ENCODE peak calls at places on chromosomes 4 and X, in five cellular contexts. N is IMR-90; C is NT2/D1; Z is heart left ventricle; T is effector memory CD4-positive, alpha-beta T cell. E is an unnamed sample. For H3K4me1, the result is how much of the 10 kb centered on the place peaks cover.

GRCh38 chr4:106551724-106552123 is 183.1 kb upstream of the GIMD1 start:
- DNase-seq in N (no peak), C (no peak), Z (no peak), T (no peak), E (no peak)

GRCh38 chrX:125883169-125883568 is 282.9 kb downstream of the DCAF12L2 start:
- DNase-seq in N (no peak), C (no peak), Z (no peak), T (no peak), E (no peak)

GRCh38 chr4:85807247-85807915 is 332.4 kb downstream of the ARHGAP24 start:
- DNase-seq in N (no peak), C (no peak), Z (peak), T (no peak), E (no peak)

GRCh38 chr4:139460565-139460964 is 6.6 kb downstream of the RAB33B start:
- DNase-seq in N (no peak), C (no peak), Z (no peak), T (no peak), E (peak)

GRCh38 chrX:80841259-80841658 is 31.6 kb upstream of the BRWD3 start:
- DNase-seq in N (no peak), C (no peak), Z (no peak), T (no peak), E (no peak)

GRCh38 chrX:49040376-49040955 is 2.7 kb downstream of the TFE3 start:
- DNase-seq in N (peak), C (no peak), Z (no peak), T (no peak), E (no peak)

GRCh38 chr4:153310793-153311192 is 33.7 kb upstream of the MND1 start:
- DNase-seq in N (no peak), C (no peak), Z (no peak), T (no peak), E (no peak)

GRCh38 chrX:105331244-105331643 is 110.8 kb upstream of the TEX13A start:
- DNase-seq in N (peak), C (no peak), Z (no peak), T (no peak), E (no peak)

GRCh38 chr4:152146244-152146643 is 385.4 kb upstream of the GATB start:
- DNase-seq in N (no peak), C (no peak), Z (no peak), T (no peak), E (no peak)

GRCh38 chrX:153626863-153627674 is 19.9 kb upstream of the DUSP9 start:
- DNase-seq in N (no peak), C (no peak), Z (no peak), T (no peak), E (no peak)

DNA sequence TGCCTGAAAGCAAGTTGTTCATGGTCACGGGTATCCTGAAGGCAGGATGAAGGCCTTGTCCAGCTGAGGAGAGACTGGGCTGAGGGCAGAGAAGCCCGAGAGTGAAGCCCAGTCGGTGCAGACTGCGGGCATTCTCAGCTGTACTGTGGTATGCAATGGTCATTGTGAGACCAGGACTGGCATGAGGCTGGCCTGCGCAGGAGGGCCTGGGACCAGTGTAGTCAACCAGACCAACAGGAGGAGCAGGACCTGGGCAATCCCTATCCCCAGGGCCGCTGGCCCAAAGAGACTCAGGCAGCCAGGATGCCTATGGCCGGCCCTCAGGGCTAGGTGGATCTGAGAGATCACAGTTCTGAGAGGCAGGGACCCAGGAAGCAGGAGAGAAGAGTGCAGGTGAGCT is 81.6 kb downstream of the NYX start:
- DNase-seq in N (no peak), C (no peak), Z (no peak), T (no peak), E (no peak)
- H3K4me1 ChIP-seq in N (under half), C (under half), Z (under half), T (under half), E (under half)

GRCh38 chr4:57109847-57110634 is at the start of gene IGFBP7:
- DNase-seq in N (no peak), C (no peak), Z (peak), T (no peak), E (peak)
- H3K4me1 ChIP-seq in N (under half), C (under half), Z (half or more), T (under half), E (under half)

GRCh38 chr4:118279920-118280432 is 72.8 kb downstream of the PRSS12 start:
- DNase-seq in N (no peak), C (no peak), Z (no peak), T (no peak), E (no peak)

GRCh38 chr4:118278473-118279274 is 74.1 kb downstream of the PRSS12 start:
- DNase-seq in N (peak), C (peak), Z (peak), T (peak), E (peak)

GRCh38 chr4:118280501-118281218 is 72.1 kb downstream of the PRSS12 start:
- DNase-seq in N (peak), C (peak), Z (peak), T (peak), E (peak)

GRCh38 chr4:118277243-118277642 is 75.6 kb downstream of the PRSS12 start:
- DNase-seq in N (no peak), C (no peak), Z (no peak), T (no peak), E (no peak)

DNA sequence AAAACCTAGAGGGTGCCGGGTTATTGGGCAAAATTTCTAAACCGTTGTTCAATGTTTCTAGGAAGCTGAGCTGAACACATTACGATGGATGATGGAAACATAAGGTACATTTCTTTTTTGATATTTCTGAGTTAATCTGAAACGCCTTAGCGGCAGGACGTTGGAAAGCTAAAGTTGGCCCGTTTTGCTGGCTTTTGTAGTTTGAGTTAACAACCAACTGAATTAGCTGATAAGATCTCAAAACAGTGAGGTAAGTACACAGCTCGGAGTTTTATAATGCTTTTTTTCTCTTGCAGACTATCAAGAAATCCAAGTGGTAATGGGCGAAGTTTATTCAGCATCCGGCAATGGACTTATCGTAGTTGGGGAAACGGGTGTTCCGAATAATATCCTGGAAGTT is 73.5 kb downstream of the PRSS12 start:
- DNase-seq in N (no peak), C (no peak), Z (no peak), T (no peak), E (no peak)
- H3K4me1 ChIP-seq in N (under half), C (under half), Z (under half), T (under half), E (under half)

GRCh38 chr4:107600993-107601392 is 119.0 kb downstream of the PAPSS1 start:
- DNase-seq in N (no peak), C (no peak), Z (no peak), T (no peak), E (no peak)
- H3K4me1 ChIP-seq in N (under half), C (under half), Z (under half), T (under half), E (under half)

DNA sequence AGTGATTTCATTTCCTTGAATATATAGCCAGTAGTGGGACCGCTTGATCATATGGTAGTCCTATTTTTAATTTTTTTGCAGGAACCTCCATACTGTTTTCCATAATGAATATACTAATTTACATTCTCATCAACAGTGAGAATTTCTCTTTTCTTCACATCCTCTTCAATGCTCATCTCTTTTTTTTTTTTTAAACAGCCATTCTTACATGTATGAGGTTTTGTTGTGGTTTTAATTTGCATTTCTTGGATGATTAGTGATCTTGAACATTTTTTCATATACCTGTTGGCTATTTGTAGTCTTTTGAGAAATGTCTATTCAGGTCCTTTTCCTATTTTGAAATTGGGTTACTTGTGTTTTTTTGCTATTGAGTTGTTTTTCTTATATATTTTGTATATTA is 67.0 kb downstream of the RAPGEF2 start:
- DNase-seq in N (no peak), C (no peak), Z (no peak), T (no peak), E (no peak)
- H3K4me1 ChIP-seq in N (under half), C (under half), Z (half or more), T (under half), E (under half)

DNA sequence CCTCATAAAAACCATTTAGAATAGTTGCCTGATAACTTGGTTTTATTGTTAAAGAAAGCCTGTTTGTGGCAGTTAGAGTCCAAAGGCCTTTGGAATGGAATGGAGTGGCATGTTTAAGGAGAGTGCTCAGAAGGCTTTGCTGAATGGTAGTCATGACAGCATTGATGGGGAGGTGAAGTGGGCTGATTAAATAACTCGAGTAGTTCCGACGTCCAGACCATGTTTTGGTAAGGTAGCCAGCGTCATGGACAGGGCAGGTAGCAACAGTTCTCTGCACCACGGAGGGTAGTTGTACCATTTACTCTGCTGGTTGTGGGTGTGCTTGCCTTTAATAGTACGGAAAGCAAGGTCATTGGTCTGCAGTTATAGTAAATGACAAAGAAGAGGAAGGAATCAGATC is 86.2 kb upstream of the CLDN34 start:
- DNase-seq in N (no peak), C (no peak), Z (no peak), T (no peak), E (no peak)
- H3K4me1 ChIP-seq in N (under half), C (under half), Z (under half), T (under half), E (under half)

GRCh38 chr4:1296324-1297022 is 6.8 kb downstream of the MAEA start:
- DNase-seq in N (no peak), C (no peak), Z (no peak), T (no peak), E (peak)

GRCh38 chr4:1297023-1297395 is 7.3 kb downstream of the MAEA start:
- DNase-seq in N (no peak), C (no peak), Z (no peak), T (no peak), E (no peak)

GRCh38 chr4:1294891-1295290 is 5.2 kb downstream of the MAEA start:
- DNase-seq in N (no peak), C (no peak), Z (no peak), T (no peak), E (no peak)

GRCh38 chr4:1294424-1294823 is 4.7 kb downstream of the MAEA start:
- DNase-seq in N (no peak), C (no peak), Z (no peak), T (no peak), E (peak)

GRCh38 chr4:1295405-1296055 is 5.8 kb downstream of the MAEA start:
- DNase-seq in N (no peak), C (no peak), Z (no peak), T (no peak), E (peak)
- H3K4me1 ChIP-seq in N (under half), C (under half), Z (half or more), T (under half), E (under half)

DNA sequence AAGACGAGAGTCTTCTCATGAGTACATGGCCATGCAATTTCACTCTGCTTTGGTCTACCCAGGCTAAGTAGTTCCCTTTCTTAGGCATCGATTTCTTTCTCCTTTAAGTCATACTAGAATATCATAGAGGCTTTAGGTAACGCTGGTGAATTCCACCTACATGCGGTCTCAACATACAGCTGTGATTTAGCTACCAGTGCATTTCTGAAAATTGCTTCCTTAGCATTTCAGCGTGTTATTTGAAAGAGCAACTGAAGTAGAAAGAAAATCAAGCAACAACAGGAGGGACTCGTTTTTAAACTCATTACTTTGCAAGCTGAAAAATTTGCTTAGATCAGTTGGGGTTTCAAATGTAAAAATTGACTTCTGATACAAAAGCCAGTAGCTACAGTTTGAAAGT is 48.1 kb upstream of the RASGEF1B start:
- DNase-seq in N (no peak), C (no peak), Z (no peak), T (no peak), E (no peak)
- H3K4me1 ChIP-seq in N (under half), C (under half), Z (under half), T (under half), E (under half)

GRCh38 chr4:4425696-4426095 is 38.8 kb downstream of the NSG1 start:
- DNase-seq in N (no peak), C (no peak), Z (peak), T (no peak), E (peak)
- H3K4me1 ChIP-seq in N (under half), C (under half), Z (under half), T (under half), E (under half)

GRCh38 chr4:169234137-169234855 is 36.5 kb downstream of the SH3RF1 start:
- DNase-seq in N (no peak), C (no peak), Z (no peak), T (no peak), E (no peak)
- H3K4me1 ChIP-seq in N (under half), C (under half), Z (under half), T (under half), E (under half)

E was measured in endodermal cell.